ENCODE peak calls at places on chromosomes 16 and 17, in six cellular contexts. G is A549, T is PC-9, B is stomach, D is IMR-90, Z is tibial artery. S is an unnamed sample.

GRCh38 chr16:84205976-84206691 is 15.2 kb downstream of the ADAD2 start:
- DNase-seq in Z (no peak), G (no peak), T (no peak), D (no peak), B (no peak), S (no peak)

GRCh38 chr17:28538296-28538895 is 14.0 kb downstream of the UNC119 start:
- DNase-seq in T (no peak), B (no peak), G (no peak), D (no peak), Z (no peak), S (no peak)

GRCh38 chr17:64202683-64203430 is 60.2 kb downstream of the TEX2 start:
- DNase-seq in G (no peak), B (no peak), T (peak; percentile 84), Z (no peak), D (peak; percentile 82), S (no peak)

GRCh38 chr17:32956240-32956970 is 28.5 kb downstream of the TMEM98 start:
- DNase-seq in Z (no peak), B (no peak), T (no peak), G (no peak), D (no peak), S (no peak)

GRCh38 chr17:15279011-15279477 is 13.9 kb upstream of the PMP22 start:
- DNase-seq in Z (no peak), B (no peak), G (peak; percentile 96), T (peak; percentile 37), D (peak; percentile 97), S (no peak)

GRCh38 chr16:19114359-19115147 is 789 bp downstream of the ITPRIPL2 start:
- DNase-seq in G (peak; percentile 79), D (peak; percentile 68), B (peak; percentile 61), Z (peak; percentile 73), T (peak; percentile 55), S (peak; percentile 62)

GRCh38 chr16:84047626-84048025 is 5.0 kb upstream of the SLC38A8 start:
- DNase-seq in T (no peak), B (no peak), Z (no peak), G (no peak), D (no peak), S (no peak)

GRCh38 chr16:56226840-56227525 is 35.7 kb downstream of the GNAO1 start:
- DNase-seq in T (no peak), B (no peak), D (no peak), Z (no peak), G (no peak), S (no peak)

GRCh38 chr16:54241525-54241924 is 45.1 kb downstream of the IRX3 start:
- DNase-seq in G (no peak), T (no peak), D (no peak), B (no peak), Z (no peak), S (no peak)

GRCh38 chr16:67549936-67550335 is 12.4 kb upstream of the CTCF start:
- DNase-seq in G (no peak), D (no peak), T (no peak), Z (no peak), B (no peak), S (peak; percentile 3)

GRCh38 chr17:69492410-69493071 is 78.0 kb downstream of the MAP2K6 start:
- DNase-seq in D (peak; percentile 88), B (no peak), G (peak; percentile 72), Z (no peak), T (peak; percentile 38), S (no peak)

GRCh38 chr17:46811978-46812583 is 6.4 kb downstream of the WNT3 start:
- DNase-seq in T (no peak), D (peak; percentile 55), B (no peak), G (no peak), Z (no peak), S (no peak)

GRCh38 chr17:35879748-35880654 is at the start of gene CCL5:
- DNase-seq in D (peak; percentile 13), G (no peak), Z (no peak), B (no peak), T (no peak), S (no peak)

GRCh38 chr16:75065149-75065807 is 51.3 kb downstream of the LDHD start:
- DNase-seq in D (no peak), B (no peak), G (peak; percentile 33), T (peak; percentile 94), Z (no peak), S (no peak)

GRCh38 chr17:11642655-11643054 is 44.4 kb downstream of the DNAH9 start:
- DNase-seq in G (no peak), T (no peak), Z (no peak), B (no peak), D (no peak), S (no peak)

DNA sequence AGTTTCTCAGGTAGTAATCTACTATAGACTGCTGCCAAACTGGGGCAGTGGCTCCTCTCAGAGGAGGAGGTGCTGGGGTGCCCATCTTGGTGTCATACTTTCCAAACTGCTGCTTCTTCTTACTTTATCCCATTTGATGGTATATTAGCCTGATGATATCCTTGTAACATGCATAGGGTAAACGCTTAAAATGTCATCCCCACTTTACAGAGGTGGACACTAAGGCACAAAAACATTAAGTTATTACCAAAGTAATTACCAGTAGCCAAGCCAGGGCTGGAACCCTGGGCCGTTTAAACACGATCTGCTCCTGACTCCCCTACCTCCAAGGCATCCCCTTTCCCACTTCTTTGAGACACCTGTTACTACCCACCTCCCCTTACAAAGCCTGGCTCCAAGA is 37.8 kb upstream of the CSNK2A2 start:
- DNase-seq in Z (no peak), B (no peak), G (no peak), T (no peak), D (no peak), S (no peak)
- H3K4me3 ChIP-seq in Z (no peak overlapping the region), B (no peak overlapping the region), G (peak overlapping the region; percentile 44), T (no peak overlapping the region), D (no peak overlapping the region), S (no peak overlapping the region)

DNA sequence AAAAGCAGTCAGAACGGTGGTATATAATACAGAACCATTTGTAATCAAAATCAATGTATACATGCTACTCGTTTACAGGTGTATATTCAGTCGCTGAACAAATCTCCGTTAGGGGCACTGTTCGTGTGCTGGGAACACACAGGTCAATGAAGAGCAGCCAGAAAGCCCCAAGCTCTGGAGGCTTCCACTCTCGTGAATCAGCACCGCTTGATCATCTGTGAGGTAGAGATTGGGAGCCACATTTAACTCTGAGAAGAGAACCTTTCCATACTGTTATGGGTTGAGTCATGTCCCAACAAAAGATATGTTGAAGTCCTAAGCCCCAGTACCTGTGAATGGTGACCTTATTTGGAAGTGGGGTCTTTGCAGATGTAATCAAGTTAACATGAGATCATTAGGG is 5.4 kb upstream of the CYTH1 start:
- DNase-seq in B (no peak), Z (no peak), D (no peak), G (peak; percentile 78), T (no peak), S (no peak)
- H3K4me1 ChIP-seq in B (peaks cover 56% of the 10 kb centered on the region), Z (peaks cover 17% of the 10 kb centered on the region), D (peaks cover 27% of the 10 kb centered on the region), G (peaks cover 13% of the 10 kb centered on the region), T (no peaks in the 10 kb centered on the region), S (peaks cover 25% of the 10 kb centered on the region)

GRCh38 chr17:8789743-8790142 is 9.4 kb downstream of the MFSD6L start:
- DNase-seq in D (no peak), B (no peak), G (no peak), T (no peak), Z (no peak), S (no peak)

GRCh38 chr17:8791910-8792270 is 7.3 kb downstream of the MFSD6L start:
- DNase-seq in G (peak; percentile 32), T (no peak), B (no peak), D (peak; percentile 51), Z (no peak), S (no peak)

GRCh38 chr17:8793649-8794048 is 5.5 kb downstream of the MFSD6L start:
- DNase-seq in B (no peak), Z (no peak), T (no peak), G (no peak), D (no peak), S (no peak)

GRCh38 chr17:8792646-8793045 is 6.5 kb downstream of the MFSD6L start:
- DNase-seq in G (no peak), T (no peak), D (no peak), Z (no peak), B (no peak), S (no peak)

DNA sequence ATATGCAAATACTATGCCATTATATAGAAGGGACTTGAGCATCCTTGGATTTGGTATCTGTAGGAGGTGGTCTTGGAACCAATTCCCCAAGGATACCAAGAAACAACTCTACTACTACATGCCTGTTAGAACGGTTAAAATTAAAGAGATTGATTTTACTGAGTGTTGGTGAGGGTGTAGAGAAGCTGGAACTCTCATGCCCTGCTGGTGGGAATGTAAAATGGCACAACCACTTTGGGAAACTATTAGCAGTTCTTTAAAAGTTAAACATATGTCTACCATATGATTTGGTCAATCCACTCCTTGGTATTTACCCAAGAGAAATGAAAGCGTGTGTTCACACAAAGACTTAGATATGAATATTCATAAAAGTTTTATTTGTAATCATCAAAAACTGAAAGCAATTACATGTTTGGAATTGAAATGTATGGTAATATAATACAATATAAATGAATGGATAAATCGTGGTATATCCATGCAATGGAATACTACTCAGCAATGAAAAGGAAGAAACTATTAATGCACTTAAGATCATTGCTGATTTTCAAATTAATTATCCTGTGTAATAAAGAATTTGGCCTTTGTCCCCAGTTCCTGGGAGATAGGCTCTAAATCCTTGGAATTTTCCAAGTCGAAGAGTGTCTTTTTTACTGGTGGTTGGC is 7.8 kb downstream of the MFSD6L start:
- DNase-seq in D (no peak), Z (no peak), G (no peak), B (no peak), T (no peak), S (no peak)
- TF ChIP-seq CTCF in D (no peak), Z (no peak), G (no peak), B (no peak), T (peak; percentile 23), S (no peak)

DNA sequence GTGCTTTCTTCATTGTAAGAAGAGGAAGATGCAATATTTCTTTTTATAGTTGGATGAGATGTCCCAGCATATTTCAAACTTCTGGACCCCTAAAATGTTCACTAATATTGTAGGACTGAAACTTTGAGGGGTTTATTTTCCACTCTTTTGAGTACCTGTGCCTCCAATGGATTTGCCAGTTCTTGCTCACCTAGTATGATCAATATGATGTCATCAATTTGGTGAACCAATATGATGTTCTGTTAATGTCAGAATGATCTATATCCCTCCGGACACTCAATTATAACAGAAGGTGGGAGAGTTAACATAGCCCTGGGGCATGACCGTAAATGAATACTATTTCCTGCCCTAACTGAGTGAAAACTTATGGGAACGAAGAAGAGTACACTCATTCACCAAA is 178.3 kb downstream of the CBLN1 start:
- DNase-seq in D (no peak), Z (no peak), T (no peak), B (no peak), G (no peak), S (no peak)
- H3K4me3 ChIP-seq in D (no peak overlapping the region), Z (no peak overlapping the region), T (no peak overlapping the region), B (no peak overlapping the region), G (no peak overlapping the region), S (no peak overlapping the region)

DNA sequence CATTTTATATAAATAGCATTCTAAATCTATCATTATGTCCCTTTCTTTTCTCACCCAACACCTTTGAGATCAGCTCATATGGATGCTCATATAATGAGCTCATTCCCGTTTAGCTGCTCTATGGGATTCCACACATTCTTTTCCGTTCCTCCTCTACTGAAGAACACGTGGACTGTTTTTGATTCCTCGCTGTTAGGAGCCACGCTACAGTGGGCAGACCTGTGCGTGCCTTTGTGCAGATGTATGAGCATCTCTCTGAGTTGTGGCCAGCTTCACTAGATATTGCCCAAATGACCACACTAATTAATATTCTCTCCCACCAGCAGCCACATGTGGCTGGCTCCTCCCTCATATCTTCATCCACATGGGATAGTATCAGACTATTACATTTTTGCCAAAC is 6.0 kb upstream of the TNFRSF13B start:
- DNase-seq in B (no peak), D (peak; percentile 38), Z (no peak), G (no peak), T (no peak), S (no peak)
- H3K4me1 ChIP-seq in B (no peaks in the 10 kb centered on the region), D (peaks cover 4% of the 10 kb centered on the region), Z (no peaks in the 10 kb centered on the region), G (peaks cover 4% of the 10 kb centered on the region), T (peaks cover 8% of the 10 kb centered on the region), S (no peaks in the 10 kb centered on the region)